ENCODE peak calls at places on chromosomes 6 and 20, in eight cellular contexts. G is transverse colon, K is sigmoid colon, J is adrenal gland, Z is heart left ventricle, L is tibial nerve, V is A549, D is esophagus squamous epithelium. I is an unnamed sample.

GRCh38 chr20:21174425-21175239 is 48.8 kb downstream of the KIZ start:
- DNase-seq in G (no peak), K (no peak), J (no peak), Z (no peak), L (no peak), V (no peak), D (no peak), I (no peak)

GRCh38 chr6:150756170-150756569 is 109.3 kb upstream of the MTHFD1L start:
- DNase-seq in G (no peak), K (no peak), J (no peak), Z (no peak), L (no peak), V (no peak), D (no peak), I (no peak)

GRCh38 chr6:45780523-45780922 is 235.1 kb downstream of the CLIC5 start:
- DNase-seq in G (no peak), K (no peak), J (no peak), Z (no peak), L (no peak), V (no peak), D (no peak), I (no peak)

GRCh38 chr6:51292659-51293058 is 474.0 kb downstream of the TFAP2B start:
- DNase-seq in G (no peak), K (no peak), J (no peak), Z (no peak), L (no peak), V (no peak), D (no peak), I (no peak)

GRCh38 chr20:33568378-33569289 is 78.7 kb downstream of the CBFA2T2 start:
- DNase-seq in G (no peak), K (no peak), J (no peak), Z (peak), L (peak), V (no peak), D (no peak), I (no peak)

GRCh38 chr20:33576432-33576883 is 85.7 kb upstream of the C20orf144 start:
- DNase-seq in G (no peak), K (no peak), J (no peak), Z (no peak), L (no peak), V (peak), D (no peak), I (no peak)

GRCh38 chr20:22974354-22974753 is 60.8 kb upstream of the SSTR4 start:
- DNase-seq in G (peak), K (no peak), J (no peak), Z (no peak), L (no peak), V (peak), D (no peak), I (no peak)

GRCh38 chr6:41492261-41492891 is 53.8 kb upstream of the FOXP4 start:
- DNase-seq in G (no peak), K (no peak), J (no peak), Z (no peak), L (no peak), V (no peak), D (no peak), I (no peak)

GRCh38 chr6:166500246-166500645 is 86.2 kb downstream of the RAMACL start:
- DNase-seq in G (no peak), K (peak), J (no peak), Z (peak), L (no peak), V (no peak), D (no peak), I (no peak)

GRCh38 chr6:167786859-167787675 is 39.6 kb upstream of the AFDN start:
- DNase-seq in G (no peak), K (peak), J (no peak), Z (no peak), L (no peak), V (no peak), D (no peak), I (no peak)

GRCh38 chr6:167791036-167791779 is 35.5 kb upstream of the AFDN start:
- DNase-seq in G (no peak), K (no peak), J (no peak), Z (no peak), L (no peak), V (no peak), D (no peak), I (no peak)

GRCh38 chr6:167789358-167789757 is 37.4 kb upstream of the AFDN start:
- DNase-seq in G (no peak), K (peak), J (no peak), Z (no peak), L (no peak), V (no peak), D (no peak), I (no peak)

GRCh38 chr6:167788531-167788903 is 38.2 kb upstream of the AFDN start:
- DNase-seq in G (no peak), K (no peak), J (no peak), Z (no peak), L (no peak), V (no peak), D (no peak), I (no peak)

GRCh38 chr6:167787896-167788530 is 38.7 kb upstream of the AFDN start:
- DNase-seq in G (no peak), K (peak), J (no peak), Z (no peak), L (no peak), V (no peak), D (no peak), I (no peak)
- H3K4me3 ChIP-seq in G (no peak), K (no peak), J (no peak), Z (no peak), L (no peak), V (no peak), D (no peak), I (no peak)

GRCh38 chr6:27811383-27811782 is 100.8 kb downstream of the OR2B2 start:
- DNase-seq in G (no peak), K (no peak), J (no peak), Z (no peak), L (no peak), V (no peak), D (no peak), I (no peak)

GRCh38 chr6:27816906-27817305 is 95.3 kb downstream of the OR2B2 start:
- DNase-seq in G (no peak), K (no peak), J (no peak), Z (no peak), L (no peak), V (no peak), D (no peak), I (no peak)

GRCh38 chr6:27812078-27812804 is 100.0 kb downstream of the OR2B2 start:
- DNase-seq in G (no peak), K (no peak), J (no peak), Z (no peak), L (no peak), V (no peak), D (no peak), I (no peak)

GRCh38 chr6:27812805-27813626 is 99.2 kb downstream of the OR2B2 start:
- DNase-seq in G (no peak), K (no peak), J (no peak), Z (no peak), L (no peak), V (no peak), D (no peak), I (no peak)

GRCh38 chr6:27814665-27815424 is 97.4 kb downstream of the OR2B2 start:
- DNase-seq in G (peak), K (peak), J (peak), Z (peak), L (peak), V (peak), D (no peak), I (no peak)
- TF ChIP-seq POLR2A in G (peak), K (no peak), J (peak), Z (peak), L (peak), V (peak), D (peak), I (peak)

GRCh38 chr6:38714239-38715015 is 684 bp upstream of the DNAH8 start:
- DNase-seq in G (no peak), K (no peak), J (no peak), Z (no peak), L (no peak), V (no peak), D (no peak), I (no peak)
- H3K4me3 ChIP-seq in G (peak), K (no peak), J (no peak), Z (peak), L (peak), V (no peak), D (peak), I (peak)

GRCh38 chr20:38165089-38165965 is at the start of gene TGM2:
- DNase-seq in G (peak), K (peak), J (peak), Z (peak), L (no peak), V (peak), D (peak), I (peak)
- TF ChIP-seq POLR2A in G (no peak), K (no peak), J (no peak), Z (peak), L (no peak), V (peak), D (peak), I (peak)

DNA sequence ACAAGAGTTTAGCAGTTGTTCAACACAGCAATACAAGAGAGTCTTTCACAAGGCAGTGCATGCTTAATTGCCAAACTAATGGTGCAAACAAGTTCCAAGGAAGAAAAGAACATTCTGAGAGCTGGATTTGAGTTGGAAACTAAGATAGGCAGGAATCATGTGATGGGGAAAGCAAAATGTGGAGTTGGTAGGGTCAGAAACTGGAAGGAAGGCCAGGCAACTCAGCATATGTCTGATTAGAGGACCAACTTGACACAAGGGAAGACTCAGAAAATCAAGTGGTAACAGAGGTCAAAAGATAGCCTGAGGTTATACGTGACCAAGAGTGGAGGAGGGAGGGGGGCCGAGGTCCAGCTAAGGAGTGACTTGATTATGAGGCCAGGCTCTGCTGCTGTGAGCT is 117.3 kb downstream of the SMLR1 start:
- DNase-seq in G (no peak), K (no peak), J (no peak), Z (no peak), L (no peak), V (no peak), D (no peak), I (no peak)
- H3K4me3 ChIP-seq in G (no peak), K (no peak), J (no peak), Z (no peak), L (no peak), V (no peak), D (no peak), I (no peak)

DNA sequence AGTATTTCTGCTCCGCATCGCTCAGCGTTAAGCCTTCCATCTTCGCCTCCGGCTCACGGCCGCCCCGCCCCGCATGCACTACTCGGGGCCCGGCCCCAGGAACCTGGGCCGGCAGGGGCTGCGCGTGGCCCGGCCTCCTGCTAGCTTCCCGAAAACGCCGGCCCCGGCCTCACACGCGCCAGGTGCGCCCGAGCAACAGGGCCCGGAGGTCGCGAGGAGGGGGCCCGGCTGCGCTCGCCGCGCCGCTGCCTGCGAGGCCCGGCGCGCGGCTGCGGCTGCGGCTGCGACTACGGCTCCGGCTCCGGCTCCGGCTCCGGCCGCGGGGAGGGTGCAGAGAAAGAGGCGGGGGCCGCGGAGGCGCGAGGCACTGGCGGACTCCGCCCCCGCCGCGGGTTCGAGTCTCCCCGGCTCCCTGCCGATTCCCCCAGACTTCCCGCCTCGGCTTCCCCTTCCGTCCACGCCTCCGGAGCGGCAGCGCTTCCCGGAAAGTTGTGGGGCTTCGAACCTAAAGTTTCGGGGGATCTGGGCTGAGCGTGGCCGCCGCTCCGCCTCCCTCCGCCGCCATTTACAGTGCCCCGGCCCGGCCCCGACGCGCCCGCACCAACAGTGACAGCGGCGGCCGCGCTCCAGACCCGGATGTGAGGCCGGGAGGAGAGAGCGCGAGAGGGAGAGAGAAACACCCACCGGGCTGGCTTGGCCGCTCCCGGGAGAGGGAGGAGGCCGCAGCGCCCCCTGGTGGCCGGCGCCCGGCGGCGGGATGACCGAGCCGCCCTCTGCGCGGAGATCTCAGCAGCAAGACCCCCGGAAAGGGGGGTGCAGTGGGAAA is at the start of gene REPS1:
- DNase-seq in G (peak), K (peak), J (peak), Z (peak), L (peak), V (peak), D (peak), I (peak)
- TF ChIP-seq POLR2A in G (peak), K (peak), J (peak), Z (peak), L (peak), V (peak), D (peak), I (peak)